ENCODE peak calls at places on chromosome 11, in ten cellular contexts. One of them, this sample, is unnamed.

GRCh38 chr11:103358251-103358650 is 249.0 kb downstream of the DYNC2H1 start:
- DNase-seq in CD8-positive, alpha-beta T cell: no peak
- DNase-seq in cardiac fibroblast: peak
- DNase-seq in GM13977: no peak
- DNase-seq in progenitor cell of endocrine pancreas: no peak
- DNase-seq in GM06990: no peak
- DNase-seq in Peyer's patch: no peak
- DNase-seq in hepatocyte: no peak
- DNase-seq in foreskin fibroblast: peak
- DNase-seq in sigmoid colon: no peak
- DNase-seq in this sample: no peak

GRCh38 chr11:127873478-127873877 is 713.9 kb downstream of the ETS1 start:
- DNase-seq in CD8-positive, alpha-beta T cell: no peak
- DNase-seq in cardiac fibroblast: no peak
- DNase-seq in GM13977: no peak
- DNase-seq in progenitor cell of endocrine pancreas: no peak
- DNase-seq in GM06990: no peak
- DNase-seq in Peyer's patch: no peak
- DNase-seq in hepatocyte: no peak
- DNase-seq in foreskin fibroblast: no peak
- DNase-seq in sigmoid colon: no peak
- DNase-seq in this sample: no peak

GRCh38 chr11:3044004-3044403 is 13.2 kb downstream of the CARS1 start:
- DNase-seq in CD8-positive, alpha-beta T cell: no peak
- DNase-seq in cardiac fibroblast: peak
- DNase-seq in GM13977: no peak
- DNase-seq in progenitor cell of endocrine pancreas: no peak
- DNase-seq in GM06990: no peak
- DNase-seq in Peyer's patch: no peak
- DNase-seq in hepatocyte: no peak
- DNase-seq in foreskin fibroblast: peak
- DNase-seq in sigmoid colon: no peak
- DNase-seq in this sample: no peak

GRCh38 chr11:67675058-67675747 is 780 bp upstream of the ALDH3B2 start:
- DNase-seq in CD8-positive, alpha-beta T cell: no peak
- DNase-seq in cardiac fibroblast: no peak
- DNase-seq in GM13977: no peak
- DNase-seq in progenitor cell of endocrine pancreas: no peak
- DNase-seq in GM06990: no peak
- DNase-seq in Peyer's patch: peak
- DNase-seq in hepatocyte: no peak
- DNase-seq in foreskin fibroblast: no peak
- DNase-seq in sigmoid colon: no peak
- DNase-seq in this sample: no peak

GRCh38 chr11:119509277-119509841 is 86.4 kb upstream of the THY1 start:
- DNase-seq in CD8-positive, alpha-beta T cell: no peak
- DNase-seq in cardiac fibroblast: peak
- DNase-seq in GM13977: no peak
- DNase-seq in progenitor cell of endocrine pancreas: no peak
- DNase-seq in GM06990: no peak
- DNase-seq in Peyer's patch: no peak
- DNase-seq in hepatocyte: no peak
- DNase-seq in foreskin fibroblast: peak
- DNase-seq in sigmoid colon: no peak
- DNase-seq in this sample: no peak

GRCh38 chr11:73420136-73420535 is 43.9 kb downstream of the RELT start:
- DNase-seq in CD8-positive, alpha-beta T cell: no peak
- DNase-seq in cardiac fibroblast: no peak
- DNase-seq in GM13977: no peak
- DNase-seq in progenitor cell of endocrine pancreas: no peak
- DNase-seq in GM06990: no peak
- DNase-seq in Peyer's patch: no peak
- DNase-seq in hepatocyte: no peak
- DNase-seq in foreskin fibroblast: no peak
- DNase-seq in sigmoid colon: no peak
- DNase-seq in this sample: no peak

GRCh38 chr11:100403817-100404216 is 283.3 kb upstream of the ARHGAP42 start:
- DNase-seq in CD8-positive, alpha-beta T cell: no peak
- DNase-seq in cardiac fibroblast: peak
- DNase-seq in GM13977: no peak
- DNase-seq in progenitor cell of endocrine pancreas: no peak
- DNase-seq in GM06990: no peak
- DNase-seq in Peyer's patch: no peak
- DNase-seq in hepatocyte: no peak
- DNase-seq in foreskin fibroblast: no peak
- DNase-seq in sigmoid colon: no peak
- DNase-seq in this sample: no peak

GRCh38 chr11:16986434-16987204 is 27.6 kb downstream of the PLEKHA7 start:
- DNase-seq in CD8-positive, alpha-beta T cell: peak
- DNase-seq in cardiac fibroblast: peak
- DNase-seq in GM13977: peak
- DNase-seq in progenitor cell of endocrine pancreas: no peak
- DNase-seq in GM06990: peak
- DNase-seq in Peyer's patch: peak
- DNase-seq in hepatocyte: peak
- DNase-seq in foreskin fibroblast: no peak
- DNase-seq in sigmoid colon: no peak
- DNase-seq in this sample: peak

GRCh38 chr11:2263012-2263565 is 7.3 kb downstream of the ASCL2 start:
- DNase-seq in CD8-positive, alpha-beta T cell: no peak
- DNase-seq in cardiac fibroblast: no peak
- DNase-seq in GM13977: no peak
- DNase-seq in progenitor cell of endocrine pancreas: no peak
- DNase-seq in GM06990: no peak
- DNase-seq in Peyer's patch: peak
- DNase-seq in hepatocyte: no peak
- DNase-seq in foreskin fibroblast: no peak
- DNase-seq in sigmoid colon: no peak
- DNase-seq in this sample: no peak

GRCh38 chr11:86799680-86800075 is 664 bp upstream of the PRSS23 start:
- DNase-seq in CD8-positive, alpha-beta T cell: no peak
- DNase-seq in cardiac fibroblast: no peak
- DNase-seq in GM13977: no peak
- DNase-seq in progenitor cell of endocrine pancreas: no peak
- DNase-seq in GM06990: no peak
- DNase-seq in Peyer's patch: no peak
- DNase-seq in hepatocyte: no peak
- DNase-seq in foreskin fibroblast: no peak
- DNase-seq in sigmoid colon: peak
- DNase-seq in this sample: no peak

GRCh38 chr11:80826808-80827207 is 1386.0 kb upstream of the TENM4 start:
- DNase-seq in CD8-positive, alpha-beta T cell: no peak
- DNase-seq in cardiac fibroblast: no peak
- DNase-seq in GM13977: no peak
- DNase-seq in progenitor cell of endocrine pancreas: no peak
- DNase-seq in GM06990: no peak
- DNase-seq in Peyer's patch: no peak
- DNase-seq in hepatocyte: no peak
- DNase-seq in foreskin fibroblast: no peak
- DNase-seq in sigmoid colon: no peak
- DNase-seq in this sample: no peak

GRCh38 chr11:119480375-119481020 is 57.5 kb upstream of the THY1 start:
- DNase-seq in CD8-positive, alpha-beta T cell: no peak
- DNase-seq in cardiac fibroblast: no peak
- DNase-seq in GM13977: no peak
- DNase-seq in progenitor cell of endocrine pancreas: no peak
- DNase-seq in GM06990: no peak
- DNase-seq in Peyer's patch: peak
- DNase-seq in hepatocyte: no peak
- DNase-seq in foreskin fibroblast: no peak
- DNase-seq in sigmoid colon: no peak
- DNase-seq in this sample: no peak

GRCh38 chr11:57885298-57886035 is 123.9 kb downstream of the CTNND1 start:
- DNase-seq in CD8-positive, alpha-beta T cell: no peak
- DNase-seq in cardiac fibroblast: peak
- DNase-seq in GM13977: no peak
- DNase-seq in progenitor cell of endocrine pancreas: peak
- DNase-seq in GM06990: no peak
- DNase-seq in Peyer's patch: no peak
- DNase-seq in hepatocyte: peak
- DNase-seq in foreskin fibroblast: no peak
- DNase-seq in sigmoid colon: no peak
- DNase-seq in this sample: no peak

GRCh38 chr11:1568451-1568911 is 3.6 kb downstream of the DUSP8 start:
- DNase-seq in CD8-positive, alpha-beta T cell: peak
- DNase-seq in cardiac fibroblast: no peak
- DNase-seq in GM13977: no peak
- DNase-seq in progenitor cell of endocrine pancreas: no peak
- DNase-seq in GM06990: no peak
- DNase-seq in Peyer's patch: no peak
- DNase-seq in hepatocyte: no peak
- DNase-seq in foreskin fibroblast: no peak
- DNase-seq in sigmoid colon: peak
- DNase-seq in this sample: peak

GRCh38 chr11:46489668-46490560 is 98.3 kb upstream of the CHRM4 start:
- DNase-seq in CD8-positive, alpha-beta T cell: peak
- DNase-seq in cardiac fibroblast: peak
- DNase-seq in GM13977: peak
- DNase-seq in progenitor cell of endocrine pancreas: no peak
- DNase-seq in GM06990: peak
- DNase-seq in Peyer's patch: no peak
- DNase-seq in hepatocyte: peak
- DNase-seq in foreskin fibroblast: no peak
- DNase-seq in sigmoid colon: no peak
- DNase-seq in this sample: no peak
- TF ChIP-seq CTCF in CD8-positive, alpha-beta T cell: peak
- TF ChIP-seq CTCF in cardiac fibroblast: peak
- TF ChIP-seq CTCF in GM13977: peak
- TF ChIP-seq CTCF in progenitor cell of endocrine pancreas: peak
- TF ChIP-seq CTCF in GM06990: peak
- TF ChIP-seq CTCF in Peyer's patch: no peak
- TF ChIP-seq CTCF in hepatocyte: peak
- TF ChIP-seq CTCF in foreskin fibroblast: peak
- TF ChIP-seq CTCF in sigmoid colon: peak
- TF ChIP-seq CTCF in this sample: no peak

DNA sequence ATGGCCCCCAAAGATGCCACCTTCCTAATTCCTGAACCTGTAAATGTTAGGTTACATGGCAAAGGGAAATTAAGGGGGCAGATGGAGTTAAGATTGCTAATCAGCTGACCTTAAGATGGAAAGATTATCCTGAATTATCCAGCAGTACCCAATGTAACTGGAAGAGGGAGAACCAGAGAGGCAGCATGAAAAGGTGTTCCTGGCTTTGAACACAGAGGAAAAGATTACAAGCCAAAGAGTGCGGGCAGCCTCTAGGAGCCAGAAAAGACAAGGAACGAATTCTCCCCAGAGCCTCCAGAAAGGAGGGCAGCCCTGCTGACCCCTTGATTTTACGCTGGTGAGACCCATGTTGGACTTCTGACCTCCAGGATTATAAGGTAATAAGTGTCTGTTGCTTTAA is 15.1 kb upstream of the THRSP start:
- DNase-seq in CD8-positive, alpha-beta T cell: no peak
- DNase-seq in cardiac fibroblast: no peak
- DNase-seq in GM13977: no peak
- DNase-seq in progenitor cell of endocrine pancreas: no peak
- DNase-seq in GM06990: no peak
- DNase-seq in Peyer's patch: no peak
- DNase-seq in hepatocyte: no peak
- DNase-seq in foreskin fibroblast: no peak
- DNase-seq in sigmoid colon: no peak
- DNase-seq in this sample: no peak
- TF ChIP-seq CTCF in CD8-positive, alpha-beta T cell: no peak
- TF ChIP-seq CTCF in cardiac fibroblast: no peak
- TF ChIP-seq CTCF in GM13977: no peak
- TF ChIP-seq CTCF in progenitor cell of endocrine pancreas: no peak
- TF ChIP-seq CTCF in GM06990: no peak
- TF ChIP-seq CTCF in Peyer's patch: no peak
- TF ChIP-seq CTCF in hepatocyte: no peak
- TF ChIP-seq CTCF in foreskin fibroblast: no peak
- TF ChIP-seq CTCF in sigmoid colon: no peak
- TF ChIP-seq CTCF in this sample: no peak

DNA sequence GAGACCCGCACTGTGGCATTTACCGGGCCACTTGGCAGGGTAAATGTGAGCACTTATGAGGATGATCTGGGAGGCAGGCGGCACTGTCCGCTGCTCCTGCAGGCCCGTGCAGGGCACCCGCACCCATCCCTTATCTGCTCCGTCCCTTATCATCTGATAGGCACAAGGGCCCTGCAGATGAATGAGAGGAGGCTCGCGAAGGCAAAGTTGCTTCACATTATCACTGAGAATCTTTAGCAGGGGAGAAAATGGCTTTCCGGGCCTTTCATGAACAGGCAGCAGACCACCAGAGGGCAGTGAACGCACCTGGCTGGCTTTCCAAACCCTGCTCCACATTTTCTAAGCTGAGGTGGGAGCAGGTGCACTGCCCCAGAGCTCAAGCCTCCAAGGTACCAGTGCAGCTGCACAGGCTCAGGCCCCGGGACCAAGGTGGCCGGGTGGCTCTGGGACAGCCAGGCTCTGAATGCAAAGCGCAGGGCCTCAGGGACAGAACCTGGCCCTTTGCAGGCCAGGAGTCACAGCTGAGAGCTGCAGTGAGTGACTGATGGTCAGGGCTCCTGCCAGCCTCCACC is 165.6 kb downstream of the SHANK2 start:
- DNase-seq in CD8-positive, alpha-beta T cell: no peak
- DNase-seq in cardiac fibroblast: peak
- DNase-seq in GM13977: no peak
- DNase-seq in progenitor cell of endocrine pancreas: peak
- DNase-seq in GM06990: no peak
- DNase-seq in Peyer's patch: peak
- DNase-seq in hepatocyte: peak
- DNase-seq in foreskin fibroblast: no peak
- DNase-seq in sigmoid colon: no peak
- DNase-seq in this sample: no peak
- TF ChIP-seq CTCF in CD8-positive, alpha-beta T cell: no peak
- TF ChIP-seq CTCF in cardiac fibroblast: peak
- TF ChIP-seq CTCF in GM13977: peak
- TF ChIP-seq CTCF in progenitor cell of endocrine pancreas: peak
- TF ChIP-seq CTCF in GM06990: peak
- TF ChIP-seq CTCF in Peyer's patch: no peak
- TF ChIP-seq CTCF in hepatocyte: peak
- TF ChIP-seq CTCF in foreskin fibroblast: peak
- TF ChIP-seq CTCF in sigmoid colon: no peak
- TF ChIP-seq CTCF in this sample: no peak

DNA sequence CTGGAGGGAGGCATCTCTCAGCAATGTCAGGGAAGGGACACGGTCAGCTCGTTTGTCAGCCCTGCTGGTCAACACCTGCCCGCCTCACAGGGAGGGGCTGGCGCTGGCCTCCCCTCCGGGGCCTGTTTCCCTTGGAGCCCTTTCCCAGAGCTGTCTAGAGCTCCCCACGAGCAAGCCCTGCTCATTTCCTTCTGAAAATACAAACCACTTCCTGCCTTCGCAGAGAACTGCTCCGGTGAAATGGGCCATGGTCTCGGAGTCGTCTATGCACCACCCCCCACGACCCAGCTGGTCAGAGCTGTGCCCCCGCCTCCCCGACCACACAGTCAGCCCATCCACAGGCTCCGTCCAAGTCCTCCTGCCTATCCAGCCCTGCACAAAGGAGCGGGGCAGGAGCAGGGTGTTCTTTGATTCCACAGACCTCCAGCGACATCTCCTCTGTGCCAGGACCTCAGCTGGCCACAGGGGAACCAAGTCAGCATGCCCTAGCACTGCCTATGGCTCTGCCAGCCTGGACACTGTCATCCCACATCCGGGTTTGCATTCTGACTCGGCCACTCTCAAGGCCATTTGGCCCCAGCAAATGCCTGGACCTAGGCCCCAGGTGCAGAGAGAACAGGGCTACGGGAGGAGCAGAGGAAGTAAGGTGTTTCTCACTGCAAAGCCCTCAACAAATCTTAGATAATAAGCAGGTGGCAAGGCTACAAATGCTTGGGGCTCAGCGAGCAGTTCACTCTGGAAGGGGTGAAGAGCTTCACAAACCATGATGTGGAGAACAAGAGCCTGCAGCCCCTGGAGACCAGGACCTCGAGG is 82.1 kb upstream of the WNT11 start:
- DNase-seq in CD8-positive, alpha-beta T cell: no peak
- DNase-seq in cardiac fibroblast: no peak
- DNase-seq in GM13977: no peak
- DNase-seq in progenitor cell of endocrine pancreas: no peak
- DNase-seq in GM06990: peak
- DNase-seq in Peyer's patch: no peak
- DNase-seq in hepatocyte: no peak
- DNase-seq in foreskin fibroblast: no peak
- DNase-seq in sigmoid colon: no peak
- DNase-seq in this sample: no peak
- TF ChIP-seq CTCF in CD8-positive, alpha-beta T cell: no peak
- TF ChIP-seq CTCF in cardiac fibroblast: no peak
- TF ChIP-seq CTCF in GM13977: no peak
- TF ChIP-seq CTCF in progenitor cell of endocrine pancreas: no peak
- TF ChIP-seq CTCF in GM06990: no peak
- TF ChIP-seq CTCF in Peyer's patch: no peak
- TF ChIP-seq CTCF in hepatocyte: no peak
- TF ChIP-seq CTCF in foreskin fibroblast: no peak
- TF ChIP-seq CTCF in sigmoid colon: no peak
- TF ChIP-seq CTCF in this sample: no peak